ENCODE peak calls at places on chromosome 13, in four cellular contexts. J, P, G and L are unnamed samples.

GRCh38 chr13:77859450-77859849 is 59.2 kb downstream of the EDNRB start:
- DNase-seq in J (no peak), P (no peak), G (peak), L (peak)

GRCh38 chr13:70107498-70108271 is at the start of gene ATXN8OS:
- DNase-seq in G (no peak), J (peak), P (no peak), L (no peak)

GRCh38 chr13:104987621-104988020 is 1547.8 kb downstream of the EFNB2 start:
- DNase-seq in P (no peak), J (no peak), G (no peak), L (no peak)

GRCh38 chr13:30791354-30791921 is 56.1 kb downstream of the ALOX5AP start:
- DNase-seq in J (no peak), G (peak), P (no peak), L (peak)

GRCh38 chr13:99442273-99442895 is 58.9 kb upstream of the TM9SF2 start:
- DNase-seq in P (no peak), G (peak), J (no peak), L (peak)

GRCh38 chr13:87884874-87885273 is 213.7 kb downstream of the SLITRK5 start:
- DNase-seq in J (no peak), P (no peak), G (no peak), L (no peak)

GRCh38 chr13:75415720-75416119 is 66.2 kb downstream of the TBC1D4 start:
- DNase-seq in J (no peak), P (peak), G (peak), L (peak)

GRCh38 chr13:114124921-114125320 is 7.5 kb downstream of the RASA3 start:
- DNase-seq in G (no peak), J (peak), P (no peak), L (peak)

DNA sequence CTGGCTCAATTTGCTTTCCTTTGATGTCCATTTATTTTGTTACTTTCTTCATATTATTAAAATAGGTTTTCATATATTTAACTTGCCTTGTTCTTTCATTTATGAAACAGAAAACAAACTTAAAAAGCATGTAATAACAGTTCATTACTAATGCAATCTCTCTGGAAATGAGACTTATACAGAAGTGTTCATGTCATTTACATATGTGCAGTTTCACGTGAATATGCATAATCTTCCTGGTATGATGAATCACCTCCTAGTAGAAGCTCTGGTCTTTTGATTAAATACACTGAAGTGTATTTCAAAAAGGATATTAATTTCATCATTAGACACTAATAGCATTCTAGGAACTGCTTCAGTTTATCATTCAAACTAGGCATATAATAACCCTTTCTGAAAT is 4.3 kb downstream of the AMER2 start:
- DNase-seq in G (no peak), P (no peak), J (no peak), L (no peak)
- H3K4me3 ChIP-seq in G (no peak), P (no peak), J (no peak), L (no peak)

GRCh38 chr13:43369319-43369718 is 345.9 kb downstream of the DNAJC15 start:
- DNase-seq in P (no peak), J (no peak), G (no peak), L (no peak)

GRCh38 chr13:43365042-43365344 is 341.6 kb downstream of the DNAJC15 start:
- DNase-seq in J (no peak), G (no peak), P (no peak), L (no peak)

GRCh38 chr13:43364210-43365041 is 341.0 kb downstream of the DNAJC15 start:
- DNase-seq in J (no peak), G (no peak), P (no peak), L (peak)

GRCh38 chr13:43363156-43363918 is 340.0 kb downstream of the DNAJC15 start:
- DNase-seq in G (peak), J (no peak), P (no peak), L (peak)

DNA sequence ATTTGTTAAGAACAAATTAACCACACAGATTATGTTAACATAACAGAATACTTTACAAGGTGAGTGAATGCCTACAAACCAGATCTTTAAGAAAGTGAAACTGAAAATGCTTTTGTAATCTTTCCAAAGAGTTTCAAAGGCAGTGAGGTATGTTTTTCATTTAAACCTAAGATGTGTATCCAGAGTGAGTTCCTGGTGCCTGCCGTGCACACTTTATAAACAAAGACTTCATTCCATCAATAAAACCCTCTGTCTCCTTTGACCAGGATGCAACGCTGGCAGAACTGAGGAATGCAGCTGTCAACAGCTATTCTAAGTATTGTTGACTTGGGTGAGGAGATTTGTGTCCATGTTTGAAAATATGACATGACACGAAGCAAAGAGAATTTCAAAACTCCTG is 344.6 kb downstream of the DNAJC15 start:
- DNase-seq in J (no peak), P (no peak), G (peak), L (peak)
- H3K4me3 ChIP-seq in J (peak), P (peak), G (peak), L (peak)

DNA sequence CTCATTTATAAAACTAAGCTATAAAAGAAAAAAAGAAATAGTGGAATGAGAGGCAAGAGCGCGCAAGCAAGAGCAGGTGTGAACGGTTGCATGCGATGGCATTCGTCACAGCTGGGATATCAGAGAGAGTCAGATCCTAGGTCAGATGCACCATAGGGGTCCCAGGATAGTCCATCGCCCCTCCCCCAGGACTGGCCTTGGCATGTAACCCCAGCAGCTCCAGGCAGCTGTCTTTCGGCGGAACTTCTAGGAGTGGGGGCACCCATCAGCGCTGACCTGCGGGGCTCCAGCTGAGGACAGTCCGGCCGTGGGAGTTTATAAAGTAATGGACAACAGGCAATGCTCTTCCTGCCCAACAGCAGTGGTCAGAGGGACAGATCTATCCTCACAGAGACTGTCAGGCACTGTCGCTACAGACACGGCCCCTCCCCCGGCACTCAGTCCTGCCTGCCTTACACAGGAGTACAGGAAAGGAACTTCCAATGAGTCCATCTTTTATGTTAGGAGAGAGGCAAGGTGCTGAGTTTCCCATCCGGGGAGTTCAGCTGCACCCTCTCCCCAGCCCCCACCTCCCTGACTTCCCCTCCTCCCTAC is 1.4 kb downstream of the SIAH3 start:
- DNase-seq in P (no peak), J (no peak), G (no peak), L (no peak)
- H3K4me3 ChIP-seq in P (no peak), J (peak), G (no peak), L (no peak)

GRCh38 chr13:109782823-109783411 is 3.5 kb downstream of the IRS2 start:
- DNase-seq in J (no peak), P (no peak), G (no peak), L (no peak)
- H3K4me3 ChIP-seq in J (no peak), P (no peak), G (peak), L (peak)

GRCh38 chr13:41463823-41464602 is 6.7 kb downstream of the RGCC start:
- DNase-seq in J (no peak), P (no peak), G (no peak), L (no peak)

GRCh38 chr13:41459754-41460111 is 2.4 kb downstream of the RGCC start:
- DNase-seq in G (no peak), P (no peak), J (no peak), L (no peak)

GRCh38 chr13:41460930-41461329 is 3.6 kb downstream of the RGCC start:
- DNase-seq in G (no peak), J (no peak), P (no peak), L (no peak)

GRCh38 chr13:41462427-41462826 is 5.1 kb downstream of the RGCC start:
- DNase-seq in J (no peak), P (no peak), G (no peak), L (no peak)

GRCh38 chr13:41461527-41462124 is 4.3 kb downstream of the RGCC start:
- DNase-seq in G (no peak), P (no peak), J (no peak), L (no peak)
- H3K4me3 ChIP-seq in G (no peak), P (no peak), J (peak), L (no peak)

GRCh38 chr13:72041165-72041564 is 174.2 kb upstream of the DACH1 start:
- DNase-seq in G (no peak), P (no peak), J (no peak), L (no peak)
- H3K4me3 ChIP-seq in G (no peak), P (no peak), J (no peak), L (no peak)

GRCh38 chr13:40980466-40980865 is 38.6 kb downstream of the ELF1 start:
- DNase-seq in P (no peak), G (no peak), J (no peak), L (no peak)

GRCh38 chr13:40982772-40983171 is 36.3 kb downstream of the ELF1 start:
- DNase-seq in J (no peak), G (peak), P (no peak), L (peak)

GRCh38 chr13:40981949-40982348 is 37.2 kb downstream of the ELF1 start:
- DNase-seq in J (no peak), G (no peak), P (no peak), L (no peak)

GRCh38 chr13:40981361-40981760 is 37.8 kb downstream of the ELF1 start:
- DNase-seq in P (no peak), J (no peak), G (no peak), L (peak)

GRCh38 chr13:40979232-40979631 is 39.9 kb downstream of the ELF1 start:
- DNase-seq in J (no peak), G (no peak), P (no peak), L (no peak)
- H3K4me3 ChIP-seq in J (peak), G (no peak), P (no peak), L (no peak)